ENCODE peak calls at places on chromosomes 6 and 20, in ten cellular contexts. One of them, this sample, is unnamed.

GRCh38 chr20:4681971-4682370 is 39.7 kb upstream of the PRND start:
- DNase-seq in AG09309: no peak
- DNase-seq in BE2C: no peak
- DNase-seq in sigmoid colon: no peak
- DNase-seq in cardiac muscle cell: peak; percentile 71
- DNase-seq in colonic mucosa: no peak
- DNase-seq in left ventricle myocardium inferior: no peak
- DNase-seq in mucosa of descending colon: no peak
- DNase-seq in pancreas: no peak
- DNase-seq in astrocyte of the spinal cord: no peak
- DNase-seq in this sample: no peak

GRCh38 chr6:69796081-69796626 is 656 bp downstream of the LMBRD1 start:
- DNase-seq in BE2C: no peak
- DNase-seq in cardiac muscle cell: peak; percentile 41
- DNase-seq in left ventricle myocardium inferior: no peak
- DNase-seq in pancreas: no peak
- DNase-seq in sigmoid colon: no peak
- DNase-seq in colonic mucosa: peak; percentile 74
- DNase-seq in AG09309: no peak
- DNase-seq in astrocyte of the spinal cord: peak; percentile 46
- DNase-seq in mucosa of descending colon: no peak
- DNase-seq in this sample: no peak

GRCh38 chr20:59137532-59137931 is 26.1 kb upstream of the ZNF831 start:
- DNase-seq in left ventricle myocardium inferior: peak; percentile 74
- DNase-seq in colonic mucosa: peak; percentile 94
- DNase-seq in astrocyte of the spinal cord: no peak
- DNase-seq in mucosa of descending colon: peak; percentile 91
- DNase-seq in AG09309: no peak
- DNase-seq in cardiac muscle cell: no peak
- DNase-seq in sigmoid colon: no peak
- DNase-seq in BE2C: no peak
- DNase-seq in pancreas: no peak
- DNase-seq in this sample: no peak

GRCh38 chr20:3871549-3872265 is 17.5 kb upstream of the PANK2 start:
- DNase-seq in AG09309: no peak
- DNase-seq in colonic mucosa: no peak
- DNase-seq in left ventricle myocardium inferior: no peak
- DNase-seq in sigmoid colon: no peak
- DNase-seq in cardiac muscle cell: no peak
- DNase-seq in pancreas: no peak
- DNase-seq in astrocyte of the spinal cord: no peak
- DNase-seq in mucosa of descending colon: no peak
- DNase-seq in BE2C: peak; percentile 41
- DNase-seq in this sample: no peak

GRCh38 chr20:10221022-10221421 is 2.4 kb downstream of the SNAP25 start:
- DNase-seq in left ventricle myocardium inferior: no peak
- DNase-seq in colonic mucosa: no peak
- DNase-seq in astrocyte of the spinal cord: no peak
- DNase-seq in cardiac muscle cell: no peak
- DNase-seq in sigmoid colon: no peak
- DNase-seq in pancreas: no peak
- DNase-seq in BE2C: no peak
- DNase-seq in AG09309: no peak
- DNase-seq in mucosa of descending colon: no peak
- DNase-seq in this sample: no peak

GRCh38 chr6:154615483-154616025 is 105.1 kb upstream of the CNKSR3 start:
- DNase-seq in mucosa of descending colon: peak; percentile 93
- DNase-seq in pancreas: peak; percentile 89
- DNase-seq in sigmoid colon: peak; percentile 85
- DNase-seq in BE2C: peak; percentile 93
- DNase-seq in astrocyte of the spinal cord: peak; percentile 75
- DNase-seq in left ventricle myocardium inferior: peak; percentile 68
- DNase-seq in colonic mucosa: peak; percentile 94
- DNase-seq in AG09309: no peak
- DNase-seq in cardiac muscle cell: peak; percentile 89
- DNase-seq in this sample: peak; percentile 74

GRCh38 chr6:44254957-44255808 is 2.1 kb downstream of the SLC35B2 start:
- DNase-seq in pancreas: no peak
- DNase-seq in AG09309: no peak
- DNase-seq in left ventricle myocardium inferior: no peak
- DNase-seq in colonic mucosa: no peak
- DNase-seq in BE2C: peak; percentile 40
- DNase-seq in sigmoid colon: no peak
- DNase-seq in cardiac muscle cell: no peak
- DNase-seq in astrocyte of the spinal cord: no peak
- DNase-seq in mucosa of descending colon: no peak
- DNase-seq in this sample: no peak

GRCh38 chr6:21500894-21501293 is 92.7 kb upstream of the SOX4 start:
- DNase-seq in AG09309: no peak
- DNase-seq in BE2C: no peak
- DNase-seq in cardiac muscle cell: no peak
- DNase-seq in mucosa of descending colon: peak; percentile 65
- DNase-seq in sigmoid colon: no peak
- DNase-seq in astrocyte of the spinal cord: no peak
- DNase-seq in left ventricle myocardium inferior: no peak
- DNase-seq in pancreas: peak; percentile 79
- DNase-seq in colonic mucosa: peak; percentile 68
- DNase-seq in this sample: no peak

DNA sequence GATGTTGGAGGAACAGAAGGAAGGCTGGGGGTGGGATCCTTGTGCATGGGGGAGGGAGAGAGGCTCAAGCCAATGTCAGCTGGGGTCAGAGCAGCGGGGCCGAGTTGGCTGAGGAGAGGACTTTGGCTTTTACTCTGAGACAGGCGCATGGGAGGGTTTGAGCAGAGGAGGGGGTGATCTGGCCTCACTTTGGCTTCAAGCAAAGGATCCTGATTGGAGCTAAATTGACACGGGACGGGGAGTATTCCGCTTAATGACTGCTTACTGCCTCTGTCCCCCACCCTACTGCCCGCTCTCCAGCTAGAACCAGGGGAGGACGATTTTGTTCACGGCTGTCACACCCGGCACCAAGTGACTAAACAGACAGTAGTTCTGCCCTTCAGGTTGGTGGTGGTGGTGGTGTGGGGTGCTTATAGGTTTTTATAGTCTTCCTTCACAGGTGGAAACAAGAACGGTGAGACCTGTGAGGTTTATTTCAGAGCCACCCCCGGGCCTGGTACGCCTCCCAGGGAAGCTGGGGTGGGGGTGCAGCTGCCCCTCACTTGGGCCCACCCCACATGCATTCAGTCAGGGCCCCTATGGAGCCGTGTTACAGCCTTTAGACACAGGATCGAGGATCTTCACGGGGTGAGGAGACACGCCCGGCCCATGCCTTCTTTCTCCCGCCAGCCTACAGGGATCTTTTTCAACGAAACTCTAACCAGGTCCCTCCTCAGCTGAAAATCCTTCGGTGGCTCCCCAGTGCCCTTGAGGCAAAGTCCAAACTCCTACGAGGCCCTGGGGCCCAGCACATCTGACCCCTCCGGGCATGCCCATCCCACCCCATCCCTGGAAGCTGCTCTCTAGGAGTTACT is 1.3 kb upstream of the SNAI1 start:
- DNase-seq in left ventricle myocardium inferior: no peak
- DNase-seq in cardiac muscle cell: no peak
- DNase-seq in astrocyte of the spinal cord: no peak
- DNase-seq in mucosa of descending colon: no peak
- DNase-seq in pancreas: no peak
- DNase-seq in AG09309: no peak
- DNase-seq in colonic mucosa: no peak
- DNase-seq in sigmoid colon: no peak
- DNase-seq in BE2C: no peak
- DNase-seq in this sample: no peak
- H3K4me3 ChIP-seq in left ventricle myocardium inferior: no peak overlapping the region
- H3K4me3 ChIP-seq in cardiac muscle cell: no peak overlapping the region
- H3K4me3 ChIP-seq in astrocyte of the spinal cord: no peak overlapping the region
- H3K4me3 ChIP-seq in mucosa of descending colon: no peak overlapping the region
- H3K4me3 ChIP-seq in pancreas: no peak overlapping the region
- H3K4me3 ChIP-seq in AG09309: no peak overlapping the region
- H3K4me3 ChIP-seq in colonic mucosa: no peak overlapping the region
- H3K4me3 ChIP-seq in sigmoid colon: no peak overlapping the region
- H3K4me3 ChIP-seq in BE2C: no peak overlapping the region
- H3K4me3 ChIP-seq in this sample: no peak overlapping the region

GRCh38 chr6:157032923-157033322 is 255.7 kb downstream of the ARID1B start:
- DNase-seq in colonic mucosa: no peak
- DNase-seq in astrocyte of the spinal cord: no peak
- DNase-seq in AG09309: no peak
- DNase-seq in mucosa of descending colon: no peak
- DNase-seq in left ventricle myocardium inferior: no peak
- DNase-seq in cardiac muscle cell: no peak
- DNase-seq in sigmoid colon: no peak
- DNase-seq in pancreas: no peak
- DNase-seq in BE2C: no peak
- DNase-seq in this sample: no peak
- H3K4me3 ChIP-seq in colonic mucosa: peak overlapping the region; percentile 22
- H3K4me3 ChIP-seq in astrocyte of the spinal cord: no peak overlapping the region
- H3K4me3 ChIP-seq in AG09309: no peak overlapping the region
- H3K4me3 ChIP-seq in mucosa of descending colon: no peak overlapping the region
- H3K4me3 ChIP-seq in left ventricle myocardium inferior: peak overlapping the region; percentile 60
- H3K4me3 ChIP-seq in cardiac muscle cell: no peak overlapping the region
- H3K4me3 ChIP-seq in sigmoid colon: no peak overlapping the region
- H3K4me3 ChIP-seq in pancreas: no peak overlapping the region
- H3K4me3 ChIP-seq in BE2C: no peak overlapping the region
- H3K4me3 ChIP-seq in this sample: peak overlapping the region; percentile 65

GRCh38 chr6:165871571-165871970 is 208.5 kb upstream of the PDE10A start:
- DNase-seq in pancreas: no peak
- DNase-seq in astrocyte of the spinal cord: no peak
- DNase-seq in AG09309: no peak
- DNase-seq in cardiac muscle cell: no peak
- DNase-seq in colonic mucosa: no peak
- DNase-seq in left ventricle myocardium inferior: no peak
- DNase-seq in BE2C: no peak
- DNase-seq in sigmoid colon: no peak
- DNase-seq in mucosa of descending colon: no peak
- DNase-seq in this sample: peak; percentile 19
- H3K4me3 ChIP-seq in pancreas: no peak overlapping the region
- H3K4me3 ChIP-seq in astrocyte of the spinal cord: no peak overlapping the region
- H3K4me3 ChIP-seq in AG09309: no peak overlapping the region
- H3K4me3 ChIP-seq in cardiac muscle cell: no peak overlapping the region
- H3K4me3 ChIP-seq in colonic mucosa: no peak overlapping the region
- H3K4me3 ChIP-seq in left ventricle myocardium inferior: no peak overlapping the region
- H3K4me3 ChIP-seq in BE2C: no peak overlapping the region
- H3K4me3 ChIP-seq in sigmoid colon: no peak overlapping the region
- H3K4me3 ChIP-seq in mucosa of descending colon: no peak overlapping the region
- H3K4me3 ChIP-seq in this sample: no peak overlapping the region

GRCh38 chr20:50892394-50892793 is 38.8 kb downstream of the ADNP start:
- DNase-seq in left ventricle myocardium inferior: no peak
- DNase-seq in BE2C: no peak
- DNase-seq in astrocyte of the spinal cord: no peak
- DNase-seq in sigmoid colon: no peak
- DNase-seq in colonic mucosa: no peak
- DNase-seq in AG09309: no peak
- DNase-seq in cardiac muscle cell: no peak
- DNase-seq in mucosa of descending colon: no peak
- DNase-seq in pancreas: no peak
- DNase-seq in this sample: no peak
- H3K4me3 ChIP-seq in left ventricle myocardium inferior: no peak overlapping the region
- H3K4me3 ChIP-seq in BE2C: no peak overlapping the region
- H3K4me3 ChIP-seq in astrocyte of the spinal cord: no peak overlapping the region
- H3K4me3 ChIP-seq in sigmoid colon: no peak overlapping the region
- H3K4me3 ChIP-seq in colonic mucosa: no peak overlapping the region
- H3K4me3 ChIP-seq in AG09309: no peak overlapping the region
- H3K4me3 ChIP-seq in cardiac muscle cell: no peak overlapping the region
- H3K4me3 ChIP-seq in mucosa of descending colon: no peak overlapping the region
- H3K4me3 ChIP-seq in pancreas: no peak overlapping the region
- H3K4me3 ChIP-seq in this sample: no peak overlapping the region

GRCh38 chr20:32560989-32561830 is 23.9 kb downstream of the NOL4L start:
- DNase-seq in colonic mucosa: no peak
- DNase-seq in pancreas: no peak
- DNase-seq in AG09309: no peak
- DNase-seq in sigmoid colon: no peak
- DNase-seq in BE2C: no peak
- DNase-seq in cardiac muscle cell: peak; percentile 27
- DNase-seq in astrocyte of the spinal cord: no peak
- DNase-seq in mucosa of descending colon: no peak
- DNase-seq in left ventricle myocardium inferior: no peak
- DNase-seq in this sample: no peak
- H3K4me3 ChIP-seq in colonic mucosa: no peak overlapping the region
- H3K4me3 ChIP-seq in pancreas: no peak overlapping the region
- H3K4me3 ChIP-seq in AG09309: no peak overlapping the region
- H3K4me3 ChIP-seq in sigmoid colon: no peak overlapping the region
- H3K4me3 ChIP-seq in BE2C: no peak overlapping the region
- H3K4me3 ChIP-seq in cardiac muscle cell: no peak overlapping the region
- H3K4me3 ChIP-seq in astrocyte of the spinal cord: no peak overlapping the region
- H3K4me3 ChIP-seq in mucosa of descending colon: no peak overlapping the region
- H3K4me3 ChIP-seq in left ventricle myocardium inferior: no peak overlapping the region
- H3K4me3 ChIP-seq in this sample: no peak overlapping the region

GRCh38 chr6:40695750-40696415 is 108.7 kb upstream of the LRFN2 start:
- DNase-seq in BE2C: no peak
- DNase-seq in pancreas: no peak
- DNase-seq in mucosa of descending colon: no peak
- DNase-seq in astrocyte of the spinal cord: no peak
- DNase-seq in AG09309: no peak
- DNase-seq in cardiac muscle cell: no peak
- DNase-seq in colonic mucosa: no peak
- DNase-seq in left ventricle myocardium inferior: no peak
- DNase-seq in sigmoid colon: no peak
- DNase-seq in this sample: no peak
- H3K4me3 ChIP-seq in BE2C: no peak overlapping the region
- H3K4me3 ChIP-seq in pancreas: no peak overlapping the region
- H3K4me3 ChIP-seq in mucosa of descending colon: no peak overlapping the region
- H3K4me3 ChIP-seq in astrocyte of the spinal cord: no peak overlapping the region
- H3K4me3 ChIP-seq in AG09309: no peak overlapping the region
- H3K4me3 ChIP-seq in cardiac muscle cell: no peak overlapping the region
- H3K4me3 ChIP-seq in colonic mucosa: no peak overlapping the region
- H3K4me3 ChIP-seq in left ventricle myocardium inferior: no peak overlapping the region
- H3K4me3 ChIP-seq in sigmoid colon: no peak overlapping the region
- H3K4me3 ChIP-seq in this sample: no peak overlapping the region

DNA sequence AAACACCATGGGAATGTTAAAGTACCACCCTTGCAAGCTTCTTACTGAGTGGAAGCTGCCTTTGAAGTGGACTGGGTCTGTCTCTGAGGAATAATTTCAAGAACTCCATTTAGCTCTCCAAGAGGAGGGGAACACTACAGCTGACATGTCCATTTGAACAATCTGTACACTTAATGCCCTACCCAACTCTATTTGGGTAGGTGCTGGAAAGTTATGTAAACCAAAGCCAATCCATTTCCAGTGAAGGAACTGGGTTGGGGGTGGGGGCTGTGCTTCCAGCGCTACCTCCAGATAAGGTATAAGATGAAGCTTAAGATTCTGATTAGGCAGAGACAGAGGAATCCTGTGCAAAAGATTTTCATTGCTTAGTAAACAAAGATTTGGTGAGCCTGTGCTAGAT is 122.0 kb downstream of the TCP11 start:
- DNase-seq in left ventricle myocardium inferior: no peak
- DNase-seq in sigmoid colon: no peak
- DNase-seq in mucosa of descending colon: no peak
- DNase-seq in pancreas: no peak
- DNase-seq in BE2C: no peak
- DNase-seq in astrocyte of the spinal cord: no peak
- DNase-seq in cardiac muscle cell: no peak
- DNase-seq in AG09309: no peak
- DNase-seq in colonic mucosa: no peak
- DNase-seq in this sample: no peak
- H3K4me3 ChIP-seq in left ventricle myocardium inferior: peak overlapping the region; percentile 74
- H3K4me3 ChIP-seq in sigmoid colon: peak overlapping the region; percentile 46
- H3K4me3 ChIP-seq in mucosa of descending colon: no peak overlapping the region
- H3K4me3 ChIP-seq in pancreas: no peak overlapping the region
- H3K4me3 ChIP-seq in BE2C: no peak overlapping the region
- H3K4me3 ChIP-seq in astrocyte of the spinal cord: no peak overlapping the region
- H3K4me3 ChIP-seq in cardiac muscle cell: no peak overlapping the region
- H3K4me3 ChIP-seq in AG09309: no peak overlapping the region
- H3K4me3 ChIP-seq in colonic mucosa: no peak overlapping the region
- H3K4me3 ChIP-seq in this sample: peak overlapping the region; percentile 78

GRCh38 chr6:112253842-112254816 is at the start of gene LAMA4:
- DNase-seq in astrocyte of the spinal cord: peak; percentile 80
- DNase-seq in left ventricle myocardium inferior: peak; percentile 66
- DNase-seq in colonic mucosa: peak; percentile 34
- DNase-seq in cardiac muscle cell: peak; percentile 91
- DNase-seq in AG09309: no peak
- DNase-seq in sigmoid colon: peak; percentile 77
- DNase-seq in mucosa of descending colon: peak; percentile 42
- DNase-seq in pancreas: peak; percentile 74
- DNase-seq in BE2C: peak; percentile 62
- DNase-seq in this sample: no peak
- H3K4me3 ChIP-seq in astrocyte of the spinal cord: peak within 1 kb of the TSS; percentile 80
- H3K4me3 ChIP-seq in left ventricle myocardium inferior: peak within 1 kb of the TSS; percentile 88
- H3K4me3 ChIP-seq in colonic mucosa: peak within 1 kb of the TSS; percentile 34
- H3K4me3 ChIP-seq in cardiac muscle cell: peak within 1 kb of the TSS; percentile 94
- H3K4me3 ChIP-seq in AG09309: peak within 1 kb of the TSS; percentile 56
- H3K4me3 ChIP-seq in sigmoid colon: peak within 1 kb of the TSS; percentile 84
- H3K4me3 ChIP-seq in mucosa of descending colon: peak within 1 kb of the TSS; percentile 12
- H3K4me3 ChIP-seq in pancreas: peak within 1 kb of the TSS; percentile 45
- H3K4me3 ChIP-seq in BE2C: peak within 1 kb of the TSS; percentile 83
- H3K4me3 ChIP-seq in this sample: peak within 1 kb of the TSS; percentile 86

This sample was measured in coronary artery.